ENCODE peak calls at places on chromosomes 6 and 20, in ten cellular contexts. K is IMR-90, P is uterus, X is endothelial cell of umbilical vein, M is suprapubic skin, L is heart left ventricle, E is adrenal gland, D is ovary, A is tibial nerve, W is sigmoid colon. R is an unnamed sample.

GRCh38 chr6:112780498-112781096 is 433.5 kb downstream of the RFPL4B start:
- DNase-seq in K (peak; percentile 84), P (peak; percentile 68), X (peak; percentile 87), M (no peak), L (peak; percentile 54), E (peak; percentile 87), D (peak; percentile 63), A (peak; percentile 80), W (peak; percentile 84), R (peak; percentile 76)

GRCh38 chr6:125285936-125286335 is 15.8 kb downstream of the HDDC2 start:
- DNase-seq in K (peak; percentile 57), P (no peak), X (no peak), M (no peak), L (no peak), E (no peak), D (no peak), A (no peak), W (no peak), R (no peak)

GRCh38 chr6:114000066-114000465 is 29.1 kb upstream of the HDAC2 start:
- DNase-seq in K (peak; percentile 82), P (no peak), X (no peak), M (no peak), L (no peak), E (no peak), D (no peak), A (no peak), W (no peak), R (no peak)

GRCh38 chr6:44035621-44036020 is 91.6 kb downstream of the MRPL14 start:
- DNase-seq in K (peak; percentile 40), P (peak; percentile 22), X (no peak), M (no peak), L (no peak), E (no peak), D (no peak), A (no peak), W (peak; percentile 70), R (no peak)

GRCh38 chr6:84027340-84028183 is 6.0 kb upstream of the MRAP2 start:
- DNase-seq in K (peak; percentile 21), P (no peak), X (peak; percentile 98), M (no peak), L (no peak), E (peak; percentile 64), D (no peak), A (no peak), W (no peak), R (peak; percentile 66)

GRCh38 chr6:75145976-75146375 is 59.9 kb downstream of the COL12A1 start:
- DNase-seq in K (no peak), P (no peak), X (no peak), M (no peak), L (no peak), E (no peak), D (no peak), A (no peak), W (no peak), R (peak; percentile 5)

GRCh38 chr20:19944772-19945459 is 72.2 kb upstream of the NAA20 start:
- DNase-seq in K (peak; percentile 67), P (no peak), X (no peak), M (no peak), L (no peak), E (no peak), D (no peak), A (no peak), W (no peak), R (no peak)

GRCh38 chr6:98832282-98833100 is 1.9 kb upstream of the POU3F2 start:
- DNase-seq in K (peak; percentile 74), P (peak; percentile 37), X (no peak), M (no peak), L (no peak), E (peak; percentile 45), D (peak; percentile 40), A (no peak), W (peak; percentile 54), R (no peak)

GRCh38 chr6:112180095-112180820 is 74.1 kb downstream of the LAMA4 start:
- DNase-seq in K (peak; percentile 92), P (no peak), X (peak; percentile 71), M (no peak), L (no peak), E (no peak), D (no peak), A (no peak), W (peak; percentile 66), R (peak; percentile 72)

GRCh38 chr6:110537208-110538123 is 61.1 kb upstream of the SLC22A16 start:
- DNase-seq in K (peak; percentile 97), P (no peak), X (peak; percentile 97), M (no peak), L (no peak), E (no peak), D (no peak), A (no peak), W (no peak), R (no peak)

GRCh38 chr6:92180090-92180489 is 1239.3 kb downstream of the EPHA7 start:
- DNase-seq in K (no peak), P (no peak), X (no peak), M (no peak), L (no peak), E (no peak), D (no peak), A (no peak), W (no peak), R (no peak)

GRCh38 chr20:51335329-51335841 is 207.1 kb downstream of the NFATC2 start:
- DNase-seq in K (peak; percentile 100), P (no peak), X (no peak), M (no peak), L (no peak), E (no peak), D (no peak), A (no peak), W (no peak), R (no peak)

GRCh38 chr6:151493495-151494234 is at the start of gene CCDC170:
- DNase-seq in K (no peak), P (peak; percentile 50), X (peak; percentile 52), M (no peak), L (peak; percentile 79), E (peak; percentile 61), D (peak; percentile 81), A (no peak), W (no peak), R (peak; percentile 36)

GRCh38 chr6:118697554-118697953 is 46.2 kb upstream of the CEP85L start:
- DNase-seq in K (no peak), P (no peak), X (no peak), M (no peak), L (no peak), E (no peak), D (no peak), A (no peak), W (no peak), R (no peak)

DNA sequence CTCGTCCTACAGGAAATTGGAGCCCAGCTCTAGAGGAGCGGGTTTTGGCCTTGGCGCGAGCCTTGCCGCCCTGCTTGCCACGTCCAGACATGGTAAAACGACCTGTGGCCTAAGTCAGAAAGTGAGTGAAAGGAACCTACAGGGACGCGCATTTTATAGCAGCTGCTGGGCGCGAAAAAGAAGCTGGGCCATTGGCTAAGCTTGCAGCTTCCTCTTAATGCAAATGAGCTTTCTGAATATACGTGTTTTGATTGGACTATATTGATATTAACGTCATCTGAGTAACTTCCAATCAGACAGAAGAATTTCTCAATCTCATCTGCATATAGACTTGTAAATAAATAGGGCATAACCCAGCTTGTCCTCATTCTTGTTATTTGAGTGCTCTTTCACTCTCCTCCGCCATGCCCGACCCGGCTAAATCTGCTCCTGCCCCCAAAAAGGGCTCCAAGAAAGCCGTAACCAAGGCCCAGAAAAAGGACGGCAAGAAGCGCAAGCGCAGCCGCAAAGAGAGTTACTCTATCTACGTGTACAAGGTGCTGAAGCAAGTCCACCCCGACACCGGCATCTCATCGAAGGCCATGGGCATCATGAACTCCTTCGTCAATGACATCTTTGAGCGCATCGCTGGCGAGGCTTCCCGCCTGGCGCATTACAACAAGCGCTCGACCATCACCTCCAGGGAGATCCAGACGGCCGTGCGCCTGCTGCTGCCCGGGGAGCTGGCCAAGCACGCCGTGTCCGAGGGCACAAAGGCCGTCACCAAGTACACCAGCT is 18.9 kb downstream of the OR2B2 start:
- DNase-seq in K (peak; percentile 99), P (peak; percentile 28), X (peak; percentile 98), M (peak; percentile 86), L (peak; percentile 79), E (peak; percentile 94), D (peak; percentile 48), A (peak; percentile 41), W (peak; percentile 81), R (peak; percentile 80)
- H3K4me1 ChIP-seq in K (peaks cover 5% of the 10 kb centered on the region), P (no peaks in the 10 kb centered on the region), X (peaks cover 22% of the 10 kb centered on the region), M (peaks cover 42% of the 10 kb centered on the region), L (peaks cover 22% of the 10 kb centered on the region), E (peaks cover 7% of the 10 kb centered on the region), D (peaks cover 15% of the 10 kb centered on the region), A (no peaks in the 10 kb centered on the region), W (peaks cover 24% of the 10 kb centered on the region), R (peaks cover 38% of the 10 kb centered on the region)

GRCh38 chr20:25085756-25086495 is 4.0 kb upstream of the VSX1 start:
- DNase-seq in K (no peak), P (no peak), X (no peak), M (no peak), L (no peak), E (no peak), D (no peak), A (no peak), W (no peak), R (no peak)
- H3K27me3 ChIP-seq in K (peaks cover 76% of the 10 kb centered on the region), P (peaks cover 18% of the 10 kb centered on the region), X (peaks cover 44% of the 10 kb centered on the region), M (peaks cover 81% of the 10 kb centered on the region), L (peaks cover 57% of the 10 kb centered on the region), E (peaks cover 57% of the 10 kb centered on the region), D (no peaks in the 10 kb centered on the region), A (peaks cover 79% of the 10 kb centered on the region), W (peaks cover 76% of the 10 kb centered on the region), R (no peaks in the 10 kb centered on the region)

DNA sequence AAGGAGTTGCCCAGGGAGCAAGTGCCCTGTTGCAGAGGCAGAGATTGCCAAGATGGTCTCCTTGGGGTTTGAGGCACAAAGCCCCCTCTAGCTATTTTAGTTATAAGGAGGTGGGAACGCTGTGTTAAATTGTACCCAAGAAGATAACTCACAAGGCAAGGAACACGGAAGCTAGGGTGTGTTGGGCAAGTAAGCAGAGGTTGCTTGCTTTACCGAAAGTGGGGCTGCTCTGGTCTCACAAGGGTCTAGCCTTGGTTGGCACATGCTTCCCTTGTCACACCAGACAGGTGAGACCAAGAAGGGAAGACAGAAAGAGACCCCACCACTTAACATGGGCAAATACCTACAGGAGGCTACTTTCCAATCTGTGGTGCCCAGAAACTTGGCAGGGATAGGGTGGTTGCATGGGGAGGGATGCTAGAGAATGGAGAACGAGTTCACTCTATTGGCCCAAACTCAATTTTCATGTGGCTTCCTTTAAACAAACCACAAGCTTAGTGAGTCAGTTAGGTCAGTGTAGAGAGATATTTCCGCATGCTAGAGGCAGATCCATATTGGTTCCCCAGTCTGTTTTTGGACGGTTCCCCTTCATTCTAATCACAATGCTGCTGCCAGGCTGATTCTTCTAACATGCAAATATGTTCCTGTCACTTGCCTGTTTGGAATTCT is 42.4 kb downstream of the PLAGL1 start:
- DNase-seq in K (peak; percentile 58), P (no peak), X (no peak), M (no peak), L (no peak), E (no peak), D (no peak), A (no peak), W (no peak), R (no peak)
- TF ChIP-seq POLR2A in K (no peak), P (no peak), X (no peak), M (no peak), L (no peak), E (no peak), D (no peak), A (no peak), W (no peak), R (no peak)

DNA sequence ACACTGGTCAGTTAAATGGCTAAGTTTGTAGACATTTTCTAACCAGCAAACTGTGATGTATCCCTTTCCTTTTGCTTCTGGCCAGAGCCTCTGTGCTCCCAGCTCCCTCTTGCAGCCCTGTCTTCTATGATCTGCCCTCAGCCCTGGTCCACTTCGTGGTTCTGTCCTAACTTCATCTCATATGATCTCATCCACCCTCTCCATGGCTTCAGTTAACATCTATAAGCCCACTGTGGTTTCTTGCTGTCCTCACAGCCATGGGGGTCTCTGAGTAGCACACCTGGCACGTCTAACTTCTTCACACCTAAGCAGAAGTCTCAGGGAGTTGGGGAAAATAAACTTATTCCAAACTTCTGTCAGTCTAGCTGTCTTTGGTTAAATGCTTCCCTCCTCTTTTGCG is 81.8 kb downstream of the IRF4 start:
- DNase-seq in K (no peak), P (no peak), X (no peak), M (no peak), L (no peak), E (no peak), D (no peak), A (no peak), W (no peak), R (no peak)
- H3K4me1 ChIP-seq in K (no peaks in the 10 kb centered on the region), P (no peaks in the 10 kb centered on the region), X (no peaks in the 10 kb centered on the region), M (no peaks in the 10 kb centered on the region), L (no peaks in the 10 kb centered on the region), E (no peaks in the 10 kb centered on the region), D (no peaks in the 10 kb centered on the region), A (no peaks in the 10 kb centered on the region), W (no peaks in the 10 kb centered on the region), R (no peaks in the 10 kb centered on the region)

R was measured in body of pancreas.